ENCODE peak calls at places on chromosomes 12 and 14, in six cellular contexts. V, K, N, G, C and A are unnamed samples.

GRCh38 chr12:123924539-123924938 is 48.1 kb downstream of the CCDC92 start:
- DNase-seq in V (no peak), K (no peak), N (no peak), G (no peak), C (no peak), A (no peak)

GRCh38 chr14:105260826-105261438 is 12.6 kb downstream of the BTBD6 start:
- DNase-seq in V (no peak), K (no peak), N (no peak), G (no peak), C (no peak), A (no peak)

GRCh38 chr14:70534904-70535303 is at the start of gene ADAM20:
- DNase-seq in V (no peak), K (no peak), N (no peak), G (no peak), C (no peak), A (no peak)

GRCh38 chr14:93744876-93745275 is 43.4 kb downstream of the PRIMA1 start:
- DNase-seq in V (no peak), K (no peak), N (no peak), G (no peak), C (no peak), A (no peak)

GRCh38 chr12:79871621-79872020 is 63.3 kb downstream of the PPP1R12A start:
- DNase-seq in V (no peak), K (no peak), N (no peak), G (no peak), C (no peak), A (no peak)

GRCh38 chr14:97524579-97525319 is 727.6 kb downstream of the VRK1 start:
- DNase-seq in V (no peak), K (no peak), N (no peak), G (no peak), C (no peak), A (no peak)

GRCh38 chr12:112419269-112420133 is 754 bp downstream of the PTPN11 start:
- DNase-seq in V (peak), K (peak), N (no peak), G (peak), C (no peak), A (peak)

GRCh38 chr14:63375772-63376171 is 57.0 kb upstream of the GPHB5 start:
- DNase-seq in V (no peak), K (no peak), N (no peak), G (no peak), C (no peak), A (peak)

GRCh38 chr14:55976219-55976618 is 142.0 kb upstream of the PELI2 start:
- DNase-seq in V (no peak), K (no peak), N (no peak), G (peak), C (no peak), A (no peak)

GRCh38 chr14:69363964-69364363 is 34.1 kb downstream of the ERH start:
- DNase-seq in V (no peak), K (no peak), N (no peak), G (no peak), C (no peak), A (no peak)

GRCh38 chr12:116263844-116264243 is 13.6 kb downstream of the MED13L start:
- DNase-seq in V (no peak), K (no peak), N (no peak), G (no peak), C (no peak), A (peak)

GRCh38 chr12:1591029-1591428 is 3.4 kb downstream of the FBXL14 start:
- DNase-seq in V (peak), K (no peak), N (no peak), G (peak), C (no peak), A (no peak)

GRCh38 chr12:110269622-110270124 is 11.4 kb upstream of the ATP2A2 start:
- DNase-seq in V (no peak), K (no peak), N (no peak), G (peak), C (no peak), A (peak)

GRCh38 chr14:67221248-67221981 is 19.8 kb upstream of the PALS1 start:
- DNase-seq in V (no peak), K (no peak), N (no peak), G (no peak), C (no peak), A (no peak)

GRCh38 chr12:1559729-1560128 is 34.7 kb downstream of the FBXL14 start:
- DNase-seq in V (no peak), K (peak), N (no peak), G (no peak), C (no peak), A (no peak)

GRCh38 chr12:138171-138897 is 71.8 kb downstream of the IQSEC3 start:
- DNase-seq in V (no peak), K (no peak), N (no peak), G (no peak), C (no peak), A (no peak)

GRCh38 chr12:116065561-116065960 is 211.9 kb downstream of the MED13L start:
- DNase-seq in V (no peak), K (no peak), N (no peak), G (peak), C (no peak), A (no peak)

GRCh38 chr14:99579077-99579836 is 24.8 kb downstream of the CCDC85C start:
- DNase-seq in V (peak), K (no peak), N (no peak), G (peak), C (no peak), A (no peak)

GRCh38 chr14:28778718-28779117 is 12.1 kb downstream of the FOXG1 start:
- DNase-seq in V (no peak), K (no peak), N (no peak), G (no peak), C (no peak), A (no peak)

GRCh38 chr12:120254809-120255208 is 10.7 kb downstream of the PXN start:
- DNase-seq in V (no peak), K (no peak), N (no peak), G (no peak), C (no peak), A (no peak)

DNA sequence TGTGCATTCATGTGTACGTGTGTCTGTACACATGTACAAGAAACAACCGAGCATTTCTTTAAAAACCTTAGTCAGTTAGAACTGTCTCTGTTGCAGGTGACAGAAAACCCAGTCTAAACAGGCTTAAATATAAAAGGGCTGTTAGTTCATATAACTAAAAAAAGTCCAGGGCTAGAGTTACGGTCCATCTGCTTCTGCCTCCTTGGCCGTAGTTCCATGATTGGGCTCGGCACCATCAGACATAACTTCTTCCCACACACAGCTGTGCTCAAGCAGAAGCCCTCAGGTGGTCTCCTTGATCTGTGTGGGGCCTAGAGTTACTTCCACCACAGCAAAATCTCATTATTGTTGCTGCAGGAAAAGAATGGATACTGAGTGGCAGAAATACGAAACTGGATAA is 34.6 kb downstream of the CKB start:
- DNase-seq in V (no peak), K (peak), N (no peak), G (no peak), C (no peak), A (no peak)
- H3K27ac ChIP-seq in V (no peak), K (no peak), N (no peak), G (no peak), C (no peak), A (no peak)

GRCh38 chr12:42468853-42469252 is 120.7 kb downstream of the PRICKLE1 start:
- DNase-seq in V (no peak), K (no peak), N (no peak), G (no peak), C (no peak), A (no peak)
- H3K4me3 ChIP-seq in V (no peak), K (no peak), N (no peak), G (no peak), C (no peak), A (no peak)

DNA sequence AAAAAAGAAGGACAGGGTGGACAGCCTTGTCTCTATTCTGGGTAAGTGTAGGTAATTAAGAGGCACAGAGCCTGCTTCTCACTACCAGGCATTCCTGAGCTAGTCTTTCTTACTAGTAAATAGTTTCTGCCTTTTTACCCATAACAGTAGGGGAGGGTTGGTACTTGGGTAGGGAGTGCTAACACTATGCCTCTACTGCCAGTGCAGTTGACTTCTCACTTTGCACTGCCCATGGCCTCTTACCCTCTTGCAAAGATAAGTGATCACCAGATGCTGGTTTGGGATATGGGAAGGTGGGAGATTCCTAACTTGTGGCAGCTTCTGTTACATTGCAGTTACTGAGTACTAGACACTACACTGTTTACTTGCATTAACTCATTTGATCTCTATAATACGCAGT is 11.6 kb downstream of the AHSA1 start:
- DNase-seq in V (no peak), K (no peak), N (no peak), G (no peak), C (no peak), A (no peak)
- H3K27ac ChIP-seq in V (no peak), K (no peak), N (no peak), G (no peak), C (no peak), A (peak)

GRCh38 chr12:108097160-108097911 is 31.8 kb upstream of the WSCD2 start:
- DNase-seq in V (no peak), K (peak), N (no peak), G (no peak), C (no peak), A (no peak)

GRCh38 chr12:108090107-108090899 is 38.8 kb upstream of the WSCD2 start:
- DNase-seq in V (no peak), K (peak), N (no peak), G (no peak), C (no peak), A (no peak)

GRCh38 chr12:108091351-108091750 is 37.7 kb upstream of the WSCD2 start:
- DNase-seq in V (no peak), K (peak), N (no peak), G (peak), C (no peak), A (no peak)

GRCh38 chr12:108090932-108091331 is 38.2 kb upstream of the WSCD2 start:
- DNase-seq in V (no peak), K (no peak), N (no peak), G (no peak), C (no peak), A (no peak)

GRCh38 chr12:108094250-108094649 is 34.8 kb upstream of the WSCD2 start:
- DNase-seq in V (no peak), K (no peak), N (no peak), G (no peak), C (no peak), A (no peak)
- H3K4me3 ChIP-seq in V (no peak), K (no peak), N (no peak), G (no peak), C (no peak), A (no peak)

DNA sequence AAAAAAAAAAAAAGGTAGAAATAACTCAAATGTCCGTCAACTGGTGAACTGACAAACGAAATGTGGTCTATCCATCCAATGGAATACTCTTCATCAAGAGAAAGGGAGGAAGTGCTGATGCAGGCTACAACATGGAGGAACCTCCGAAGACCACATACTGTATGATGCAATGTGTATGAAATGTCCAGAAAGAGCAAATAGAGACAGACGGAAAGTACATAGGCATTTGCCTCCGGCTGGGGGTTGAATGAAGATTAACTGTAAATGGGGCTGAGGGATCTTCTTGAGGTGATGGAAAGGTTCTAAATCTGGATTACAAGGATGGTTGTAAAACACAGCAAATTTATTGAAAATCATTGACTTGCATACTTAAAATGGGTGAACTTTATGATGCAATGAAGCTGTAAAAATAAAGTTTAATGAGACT is 35.4 kb downstream of the DLK1 start:
- DNase-seq in V (no peak), K (peak), N (no peak), G (no peak), C (no peak), A (no peak)
- H3K27ac ChIP-seq in V (no peak), K (no peak), N (no peak), G (peak), C (no peak), A (no peak)

GRCh38 chr12:77007476-77007875 is 57.9 kb downstream of the E2F7 start:
- DNase-seq in V (no peak), K (no peak), N (no peak), G (no peak), C (no peak), A (no peak)
- H3K4me3 ChIP-seq in V (no peak), K (no peak), N (no peak), G (no peak), C (no peak), A (no peak)

DNA sequence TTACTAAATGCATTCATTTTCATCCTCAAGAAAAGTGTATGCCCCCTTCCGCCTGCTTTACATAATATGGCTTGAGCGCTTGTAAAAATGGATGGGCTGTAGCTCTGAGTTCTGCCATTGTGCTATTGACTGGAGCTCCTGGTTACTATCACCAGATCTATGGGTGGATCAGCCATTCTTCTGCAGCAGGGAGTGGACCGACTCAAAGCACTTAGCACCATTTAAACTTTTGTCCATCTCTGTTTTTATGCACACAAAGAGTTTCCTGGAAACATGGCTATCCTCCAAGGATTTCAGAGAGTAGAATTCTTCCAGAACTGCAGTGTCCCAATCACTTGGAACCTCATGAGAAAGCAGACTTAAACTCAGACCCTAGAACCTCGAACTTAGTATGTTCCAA is 4.5 kb upstream of the NUMB start:
- DNase-seq in V (no peak), K (no peak), N (no peak), G (no peak), C (no peak), A (peak)
- H3K27ac ChIP-seq in V (peak), K (peak), N (no peak), G (peak), C (no peak), A (peak)

DNA sequence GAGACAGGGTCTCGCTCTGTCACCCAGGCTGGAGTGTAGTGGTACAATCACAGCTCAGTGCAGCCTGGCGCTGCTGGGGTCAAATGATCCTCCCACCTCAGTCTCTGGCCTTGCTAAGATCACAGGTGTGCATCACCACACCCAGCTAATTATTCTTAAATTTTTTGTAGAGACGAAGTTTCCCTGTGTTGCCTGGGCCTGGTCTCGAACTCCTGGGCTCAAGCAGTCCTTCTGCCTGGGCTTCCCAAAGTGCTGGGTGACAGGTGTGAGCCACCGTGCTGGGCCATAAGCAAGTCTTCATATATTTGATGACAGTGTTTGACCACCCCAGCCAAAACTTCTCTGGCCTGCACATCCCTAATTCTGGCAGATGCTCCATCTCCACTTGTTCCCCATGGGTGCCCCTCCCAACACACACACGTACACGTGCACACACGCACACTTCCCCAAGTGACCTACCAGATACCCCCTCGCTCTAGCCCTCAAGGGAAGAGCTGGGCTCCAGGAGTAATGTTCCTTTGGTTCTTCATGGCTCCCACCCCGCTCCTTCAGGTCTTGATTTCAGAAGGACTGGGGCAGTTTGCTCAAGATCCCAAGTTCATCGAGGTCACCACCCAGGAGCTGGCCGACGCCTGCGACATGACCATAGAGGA is 104.3 kb upstream of the FKBP4 start:
- DNase-seq in V (no peak), K (no peak), N (no peak), G (no peak), C (no peak), A (no peak)
- H3K4me3 ChIP-seq in V (peak), K (peak), N (peak), G (peak), C (peak), A (peak)

DNA sequence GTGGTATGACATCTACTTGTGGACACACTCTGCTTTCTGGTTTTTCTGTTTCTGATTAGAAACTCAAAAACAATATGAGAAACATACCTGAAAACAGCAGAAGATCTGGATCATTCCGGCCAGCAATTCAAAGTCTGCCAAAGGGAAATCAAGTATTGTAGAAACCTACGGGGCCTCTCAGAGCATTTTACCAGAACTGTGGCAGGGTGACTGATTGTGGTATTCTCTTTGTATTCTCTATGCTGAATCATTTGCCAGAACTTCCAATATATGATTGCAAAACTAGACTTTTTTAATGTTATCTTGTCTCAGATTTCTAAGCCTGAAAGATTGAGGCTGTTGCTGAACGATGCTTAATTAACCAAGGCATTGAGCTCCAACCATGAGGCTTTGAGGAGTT is 5.9 kb upstream of the GZMB start:
- DNase-seq in V (no peak), K (no peak), N (no peak), G (no peak), C (no peak), A (no peak)
- H3K27ac ChIP-seq in V (no peak), K (no peak), N (no peak), G (no peak), C (no peak), A (no peak)

DNA sequence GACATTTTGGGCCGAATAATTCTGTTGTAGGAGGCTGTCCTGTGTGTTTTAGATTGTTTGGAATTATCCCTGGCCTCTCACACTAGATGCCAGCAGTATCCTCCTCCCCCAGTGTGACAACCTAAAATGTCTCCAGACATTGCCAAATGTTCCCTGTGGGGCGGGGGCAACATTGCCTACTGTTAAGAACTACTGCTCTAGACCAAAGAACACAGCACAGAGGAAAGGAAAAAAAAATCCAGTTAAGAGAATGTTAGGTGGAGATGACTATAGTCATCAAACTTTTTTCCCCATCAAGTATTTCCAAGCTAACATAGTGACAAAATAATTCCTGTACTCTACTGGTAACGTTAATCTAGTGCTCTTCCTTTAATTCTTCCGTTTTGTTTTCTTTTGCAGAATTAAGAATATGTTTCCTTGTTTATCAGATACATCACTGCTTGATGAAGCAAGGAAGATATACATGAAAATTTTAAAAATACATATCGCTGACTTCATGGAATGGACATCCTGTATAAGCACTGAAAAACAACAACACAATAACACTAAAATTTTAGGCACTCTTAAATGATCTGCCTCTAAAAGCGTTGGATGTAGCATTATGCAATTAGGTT is 3.6 kb downstream of the CDKN1B start:
- DNase-seq in V (no peak), K (no peak), N (no peak), G (no peak), C (no peak), A (peak)
- H3K4me3 ChIP-seq in V (peak), K (peak), N (peak), G (peak), C (no peak), A (no peak)